ENCODE peak calls at places on chromosomes 11 and 22, in seven cellular contexts. T is A549, V is heart right ventricle, M is uterus, H is prostate gland, E is psoas muscle, F is upper lobe of left lung. P is an unnamed sample.

GRCh38 chr11:107769189-107769588 is 57.3 kb upstream of the SLN start:
- DNase-seq in M (no peak), H (no peak), E (no peak), F (no peak), T (no peak), V (no peak), P (peak; percentile 36)

GRCh38 chr11:78472382-78472781 is 54.8 kb upstream of the GAB2 start:
- DNase-seq in E (no peak), F (no peak), M (no peak), V (no peak), T (no peak), H (no peak), P (no peak)

GRCh38 chr22:43996170-43996980 is 27.7 kb upstream of the PARVB start:
- DNase-seq in F (peak; percentile 67), V (peak; percentile 59), H (no peak), T (no peak), M (no peak), E (peak; percentile 55), P (no peak)

GRCh38 chr11:9095421-9095820 is 4.0 kb upstream of the SCUBE2 start:
- DNase-seq in E (no peak), T (no peak), F (no peak), M (no peak), H (no peak), V (no peak), P (no peak)

GRCh38 chr11:44256673-44257291 is 53.2 kb downstream of the ALX4 start:
- DNase-seq in F (no peak), E (no peak), H (no peak), V (peak; percentile 43), T (no peak), M (no peak), P (no peak)

GRCh38 chr11:206516-207212 is 535 bp downstream of the BET1L start:
- DNase-seq in M (no peak), F (peak; percentile 52), T (no peak), H (no peak), V (no peak), E (no peak), P (no peak)

GRCh38 chr22:17388235-17388634 is 19.0 kb downstream of the CECR2 start:
- DNase-seq in E (no peak), H (no peak), T (no peak), V (no peak), F (no peak), M (no peak), P (no peak)

GRCh38 chr22:29716814-29717213 is 3.0 kb upstream of the CABP7 start:
- DNase-seq in E (peak; percentile 60), T (peak; percentile 55), H (peak; percentile 35), V (peak; percentile 56), M (peak; percentile 37), F (peak; percentile 36), P (no peak)

GRCh38 chr11:10267821-10268220 is 26.2 kb downstream of the SBF2 start:
- DNase-seq in T (no peak), V (no peak), F (no peak), E (no peak), H (no peak), M (no peak), P (no peak)

GRCh38 chr11:123851110-123851509 is 34.4 kb downstream of the TMEM225 start:
- DNase-seq in V (no peak), H (no peak), M (no peak), E (no peak), F (no peak), T (no peak), P (no peak)

GRCh38 chr11:96311120-96311568 is 31.9 kb downstream of the MAML2 start:
- DNase-seq in V (no peak), E (no peak), M (no peak), T (no peak), H (peak; percentile 50), F (no peak), P (peak; percentile 53)

DNA sequence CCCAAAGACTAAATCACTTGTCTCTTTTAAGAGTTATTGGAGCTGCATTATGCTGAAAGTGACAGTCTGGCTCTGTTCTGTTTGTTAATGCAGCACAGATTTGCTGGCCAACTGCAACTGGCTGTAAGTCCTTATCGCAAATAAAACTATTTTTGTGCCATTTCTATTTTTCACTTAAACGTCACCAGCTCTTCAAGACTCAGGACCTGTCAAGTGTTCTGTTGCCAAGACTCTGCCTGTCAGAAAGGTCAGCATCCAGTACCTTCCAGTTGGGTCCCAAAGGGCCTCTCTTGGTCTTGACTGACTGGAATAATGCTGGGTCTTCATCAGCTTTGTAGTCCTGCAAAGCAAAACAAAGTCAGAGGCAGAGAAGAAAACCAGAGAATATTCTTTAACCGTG is 45.6 kb downstream of the PITPNB start:
- DNase-seq in F (no peak), E (no peak), M (peak; percentile 31), V (peak; percentile 65), H (no peak), T (no peak), P (no peak)
- H3K4me3 ChIP-seq in F (no peak overlapping the region), E (no peak overlapping the region), M (no peak overlapping the region), V (no peak overlapping the region), H (no peak overlapping the region), T (no peak overlapping the region), P (no peak overlapping the region)

GRCh38 chr11:62715150-62716130 is 8.0 kb downstream of the GNG3 start:
- DNase-seq in F (no peak), E (no peak), M (no peak), V (no peak), H (no peak), T (no peak), P (no peak)

GRCh38 chr11:62712861-62713260 is 5.4 kb downstream of the GNG3 start:
- DNase-seq in H (no peak), E (no peak), M (no peak), T (no peak), F (no peak), V (no peak), P (no peak)

GRCh38 chr11:62712413-62712812 is 4.9 kb downstream of the GNG3 start:
- DNase-seq in F (no peak), M (no peak), T (no peak), E (no peak), V (no peak), H (no peak), P (no peak)

GRCh38 chr11:62716206-62716605 is 8.7 kb downstream of the GNG3 start:
- DNase-seq in M (no peak), E (no peak), F (no peak), V (no peak), T (no peak), H (no peak), P (no peak)

DNA sequence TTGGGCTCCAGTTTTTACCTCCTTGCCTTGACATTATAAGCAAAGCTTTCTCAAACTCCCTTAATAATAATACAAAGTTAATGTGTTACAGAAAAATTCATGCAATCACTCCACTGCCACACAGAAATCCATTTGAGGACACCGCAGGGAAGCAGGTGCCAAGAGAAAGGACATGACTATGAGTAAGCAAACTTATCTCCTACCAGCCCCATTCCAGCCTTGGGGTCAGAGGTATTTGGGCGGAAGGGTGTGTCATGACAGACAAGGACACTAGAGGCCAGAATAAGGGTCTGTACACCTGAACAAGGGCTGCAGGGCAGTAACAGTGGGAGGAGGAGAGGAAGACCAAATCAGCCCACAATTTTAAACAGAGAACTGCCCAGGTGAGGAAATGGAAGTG is 5.9 kb downstream of the GNG3 start:
- DNase-seq in M (no peak), H (no peak), F (peak; percentile 66), V (no peak), T (peak; percentile 58), E (no peak), P (no peak)
- TF ChIP-seq CTCF in M (no peak), H (no peak), F (no peak), V (no peak), T (no peak), E (no peak), P (no peak)

GRCh38 chr11:64227405-64227956 is 1.4 kb downstream of the NUDT22 start:
- DNase-seq in V (no peak), H (no peak), T (no peak), F (no peak), E (no peak), M (no peak), P (no peak)

GRCh38 chr11:64226507-64227051 is 505 bp downstream of the NUDT22 start:
- DNase-seq in M (peak; percentile 53), H (no peak), T (no peak), F (peak; percentile 86), E (peak; percentile 69), V (peak; percentile 60), P (no peak)

GRCh38 chr11:64224891-64225607 is 937 bp downstream of the TRPT1 start:
- DNase-seq in M (no peak), T (no peak), V (no peak), E (no peak), F (no peak), H (no peak), P (no peak)

GRCh38 chr11:64224151-64224890 is 1.7 kb downstream of the TRPT1 start:
- DNase-seq in F (no peak), H (no peak), M (no peak), T (no peak), E (no peak), V (no peak), P (no peak)

DNA sequence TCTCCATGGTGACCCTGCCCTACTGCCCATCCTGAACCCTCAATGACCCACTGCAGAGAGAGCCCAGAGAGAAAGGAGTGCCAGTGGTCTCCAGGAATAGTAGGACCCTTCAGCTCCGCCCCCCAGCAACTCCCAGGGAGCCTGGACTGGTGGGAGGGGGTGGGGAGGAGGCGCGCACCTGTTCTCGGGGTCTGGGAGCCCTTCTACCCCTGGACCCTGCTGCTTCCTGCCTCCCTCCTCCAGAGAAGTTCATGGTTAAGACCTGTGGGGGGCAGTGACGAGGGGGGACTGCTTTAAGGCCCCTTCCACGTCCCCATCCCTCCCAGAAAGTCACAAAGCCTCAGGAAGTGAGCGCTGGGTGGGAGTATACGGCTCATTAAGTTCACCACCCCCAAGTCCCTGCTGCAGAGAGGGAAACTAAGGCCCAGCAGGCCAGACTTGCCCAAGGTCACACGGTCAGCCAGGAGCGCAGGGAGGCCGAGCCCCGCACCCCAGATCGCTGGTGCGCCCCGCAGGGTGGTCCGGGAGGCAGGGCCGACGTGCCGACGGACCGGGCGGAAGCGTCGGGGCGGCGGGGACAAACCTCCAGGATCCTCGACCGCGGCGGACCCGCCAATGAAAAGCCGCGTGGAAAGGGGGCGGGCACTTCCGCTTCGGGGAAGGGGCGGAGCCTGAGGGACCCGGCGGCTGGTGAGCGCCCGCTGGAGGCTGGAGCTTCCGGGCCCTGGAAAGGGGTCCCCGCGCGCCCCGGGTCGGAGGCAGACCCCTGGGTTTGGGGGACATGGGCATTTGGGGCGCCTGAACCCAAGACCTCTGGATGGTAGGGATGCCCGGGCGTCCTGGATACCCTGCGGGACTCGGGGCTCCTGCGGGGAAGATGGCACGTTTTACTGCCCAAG is at the start of the genes NUDT22 and TRPT1:
- DNase-seq in V (peak; percentile 94), T (peak; percentile 80), H (peak; percentile 90), M (peak; percentile 93), E (peak; percentile 92), F (peak; percentile 93), P (no peak)
- H3K4me3 ChIP-seq in V (peak within 1 kb of the TSS; percentile 78), T (peak within 1 kb of the TSS; percentile 97), H (peak within 1 kb of the TSS; percentile 51), M (peak within 1 kb of the TSS; percentile 99), E (peak within 1 kb of the TSS; percentile 74), F (peak within 1 kb of the TSS; percentile 62), P (peak within 1 kb of the TSS; percentile 91)

DNA sequence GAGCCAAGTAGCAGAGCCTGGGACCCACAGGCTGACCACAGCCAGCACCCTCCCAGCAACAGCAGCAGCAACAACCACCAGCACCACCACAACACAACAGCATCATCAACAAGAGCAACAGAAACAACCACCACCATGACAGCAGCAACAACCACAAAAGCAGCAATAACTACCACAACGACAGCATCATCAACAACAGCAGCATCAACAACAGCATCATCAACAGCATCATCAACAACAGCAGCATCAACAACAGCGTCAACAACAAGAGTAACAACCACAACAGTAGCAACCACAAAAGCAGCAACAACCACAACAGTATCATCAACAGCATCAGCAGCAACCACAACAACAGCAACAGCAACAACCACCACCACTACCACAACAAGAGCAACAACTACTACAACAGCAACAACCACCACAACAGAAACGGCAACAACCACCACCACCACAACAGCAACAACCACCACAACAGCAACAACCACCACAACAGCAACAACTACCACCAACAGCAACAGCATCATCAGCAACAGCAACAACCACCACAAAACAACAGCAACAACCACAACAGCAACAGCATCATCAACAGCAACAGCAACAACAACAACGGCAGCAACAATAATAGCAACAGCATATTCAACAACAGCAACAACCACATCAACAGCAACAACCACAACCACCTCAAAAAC is 22.1 kb upstream of the FGF3 start:
- DNase-seq in H (no peak), E (no peak), V (no peak), M (no peak), T (no peak), F (no peak), P (no peak)
- TF ChIP-seq CTCF in H (no peak), E (no peak), V (no peak), M (no peak), T (no peak), F (no peak), P (no peak)